ENCODE peak calls at places on chromosomes 16 and 17, in six cellular contexts. One of them, this sample, is unnamed.

GRCh38 chr17:74354123-74354522 is 7.5 kb downstream of the BTBD17 start:
- DNase-seq in left ventricle myocardium inferior: peak; percentile 45
- DNase-seq in HCT116: peak; percentile 74
- DNase-seq in lung: no peak
- DNase-seq in CD8-positive, alpha-beta T cell: peak; percentile 32
- DNase-seq in heart right ventricle: no peak
- DNase-seq in this sample: peak; percentile 22

GRCh38 chr17:76565728-76566612 is 19.7 kb downstream of the ST6GALNAC2 start:
- DNase-seq in left ventricle myocardium inferior: no peak
- DNase-seq in HCT116: no peak
- DNase-seq in lung: no peak
- DNase-seq in CD8-positive, alpha-beta T cell: no peak
- DNase-seq in heart right ventricle: no peak
- DNase-seq in this sample: no peak

GRCh38 chr17:17497845-17498520 is 1.8 kb upstream of the RASD1 start:
- DNase-seq in left ventricle myocardium inferior: no peak
- DNase-seq in HCT116: no peak
- DNase-seq in lung: no peak
- DNase-seq in CD8-positive, alpha-beta T cell: no peak
- DNase-seq in heart right ventricle: no peak
- DNase-seq in this sample: no peak

GRCh38 chr17:83151056-83151441 is 71.6 kb downstream of the METRNL start:
- DNase-seq in left ventricle myocardium inferior: no peak
- DNase-seq in HCT116: no peak
- DNase-seq in lung: no peak
- DNase-seq in CD8-positive, alpha-beta T cell: no peak
- DNase-seq in heart right ventricle: no peak
- DNase-seq in this sample: no peak

GRCh38 chr17:60959011-60959410 is 281.4 kb downstream of the BCAS3 start:
- DNase-seq in left ventricle myocardium inferior: no peak
- DNase-seq in HCT116: no peak
- DNase-seq in lung: no peak
- DNase-seq in CD8-positive, alpha-beta T cell: no peak
- DNase-seq in heart right ventricle: no peak
- DNase-seq in this sample: no peak

GRCh38 chr17:63399316-63399715 is 46.8 kb downstream of the CYB561 start:
- DNase-seq in left ventricle myocardium inferior: no peak
- DNase-seq in HCT116: no peak
- DNase-seq in lung: no peak
- DNase-seq in CD8-positive, alpha-beta T cell: no peak
- DNase-seq in heart right ventricle: no peak
- DNase-seq in this sample: no peak

GRCh38 chr17:17823433-17824118 is 13.2 kb downstream of the SREBF1 start:
- DNase-seq in left ventricle myocardium inferior: peak; percentile 86
- DNase-seq in HCT116: peak; percentile 56
- DNase-seq in lung: peak; percentile 83
- DNase-seq in CD8-positive, alpha-beta T cell: peak; percentile 80
- DNase-seq in heart right ventricle: peak; percentile 83
- DNase-seq in this sample: no peak

GRCh38 chr17:82679586-82680465 is 18.7 kb downstream of the RAB40B start:
- DNase-seq in left ventricle myocardium inferior: no peak
- DNase-seq in HCT116: no peak
- DNase-seq in lung: no peak
- DNase-seq in CD8-positive, alpha-beta T cell: no peak
- DNase-seq in heart right ventricle: no peak
- DNase-seq in this sample: no peak

GRCh38 chr16:14132696-14133048 is 61.6 kb downstream of the MRTFB start:
- DNase-seq in left ventricle myocardium inferior: no peak
- DNase-seq in HCT116: no peak
- DNase-seq in lung: no peak
- DNase-seq in CD8-positive, alpha-beta T cell: no peak
- DNase-seq in heart right ventricle: no peak
- DNase-seq in this sample: no peak

GRCh38 chr17:47953945-47954344 is 3.7 kb downstream of the PRR15L start:
- DNase-seq in left ventricle myocardium inferior: no peak
- DNase-seq in HCT116: no peak
- DNase-seq in lung: no peak
- DNase-seq in CD8-positive, alpha-beta T cell: no peak
- DNase-seq in heart right ventricle: no peak
- DNase-seq in this sample: no peak

GRCh38 chr17:79272220-79272619 is 197.6 kb downstream of the ENGASE start:
- DNase-seq in left ventricle myocardium inferior: no peak
- DNase-seq in HCT116: no peak
- DNase-seq in lung: no peak
- DNase-seq in CD8-positive, alpha-beta T cell: no peak
- DNase-seq in heart right ventricle: no peak
- DNase-seq in this sample: no peak

GRCh38 chr16:4539716-4540284 is 1.2 kb upstream of the CDIP1 start:
- DNase-seq in left ventricle myocardium inferior: no peak
- DNase-seq in HCT116: no peak
- DNase-seq in lung: no peak
- DNase-seq in CD8-positive, alpha-beta T cell: no peak
- DNase-seq in heart right ventricle: no peak
- DNase-seq in this sample: no peak

GRCh38 chr17:80468222-80468621 is 8.2 kb downstream of the NPTX1 start:
- DNase-seq in left ventricle myocardium inferior: no peak
- DNase-seq in HCT116: no peak
- DNase-seq in lung: no peak
- DNase-seq in CD8-positive, alpha-beta T cell: no peak
- DNase-seq in heart right ventricle: no peak
- DNase-seq in this sample: no peak

GRCh38 chr16:47687694-47688093 is 226.6 kb downstream of the PHKB start:
- DNase-seq in left ventricle myocardium inferior: no peak
- DNase-seq in HCT116: no peak
- DNase-seq in lung: no peak
- DNase-seq in CD8-positive, alpha-beta T cell: no peak
- DNase-seq in heart right ventricle: no peak
- DNase-seq in this sample: no peak

GRCh38 chr16:53040788-53041187 is 11.9 kb downstream of the CHD9NB start:
- DNase-seq in left ventricle myocardium inferior: no peak
- DNase-seq in HCT116: no peak
- DNase-seq in lung: no peak
- DNase-seq in CD8-positive, alpha-beta T cell: no peak
- DNase-seq in heart right ventricle: no peak
- DNase-seq in this sample: no peak

GRCh38 chr17:48570325-48571023 is 7.7 kb downstream of the HOXB4 start:
- DNase-seq in left ventricle myocardium inferior: no peak
- DNase-seq in HCT116: no peak
- DNase-seq in lung: no peak
- DNase-seq in CD8-positive, alpha-beta T cell: no peak
- DNase-seq in heart right ventricle: no peak
- DNase-seq in this sample: no peak

DNA sequence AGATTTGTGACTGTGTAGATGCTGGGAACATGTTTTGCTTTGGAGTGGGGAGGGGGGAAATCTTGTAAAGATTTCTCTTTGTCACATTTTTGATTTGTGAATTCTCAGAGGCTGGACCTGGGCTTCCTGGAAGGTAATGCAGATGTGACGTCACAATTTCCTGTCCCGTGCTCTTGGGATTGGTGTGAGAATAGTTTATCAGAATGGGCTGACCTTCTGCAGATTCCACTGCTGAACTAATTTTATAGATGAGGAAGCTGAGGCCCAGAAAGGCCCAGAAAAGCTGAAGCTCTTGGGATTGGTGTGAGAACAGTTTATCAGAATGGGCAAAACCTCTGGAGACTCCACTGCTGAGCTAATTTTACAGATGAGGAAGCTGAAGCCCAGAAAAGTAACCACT is 34.0 kb downstream of the HS3ST3B1 start:
- DNase-seq in left ventricle myocardium inferior: no peak
- DNase-seq in HCT116: no peak
- DNase-seq in lung: no peak
- DNase-seq in CD8-positive, alpha-beta T cell: no peak
- DNase-seq in heart right ventricle: peak; percentile 20
- DNase-seq in this sample: no peak
- H3K4me1 ChIP-seq in left ventricle myocardium inferior: peaks cover 23% of the 10 kb centered on the region
- H3K4me1 ChIP-seq in HCT116: no peaks in the 10 kb centered on the region
- H3K4me1 ChIP-seq in lung: peaks cover 2% of the 10 kb centered on the region
- H3K4me1 ChIP-seq in CD8-positive, alpha-beta T cell: peaks cover 56% of the 10 kb centered on the region
- H3K4me1 ChIP-seq in heart right ventricle: peaks cover 34% of the 10 kb centered on the region
- H3K4me1 ChIP-seq in this sample: no peaks in the 10 kb centered on the region

DNA sequence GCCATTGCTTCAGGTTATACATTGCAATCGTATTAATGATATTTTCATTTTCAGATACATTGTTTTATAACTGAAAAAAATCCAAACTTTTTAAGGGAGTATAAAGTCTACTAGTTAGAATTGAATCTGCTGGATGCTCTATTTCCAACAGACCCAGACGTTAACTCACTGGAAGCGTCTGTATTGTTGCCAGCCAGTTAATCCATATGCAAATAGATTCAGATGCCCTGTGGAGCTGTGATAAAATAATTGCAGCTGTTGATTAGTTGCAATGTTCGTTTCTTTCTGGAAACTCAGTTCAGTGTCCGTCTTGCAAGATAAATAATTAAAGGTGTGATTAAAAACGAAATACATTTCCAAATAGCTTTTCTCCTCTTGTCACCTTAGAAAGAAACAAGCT is 5.1 kb upstream of the GNA13 start:
- DNase-seq in left ventricle myocardium inferior: no peak
- DNase-seq in HCT116: no peak
- DNase-seq in lung: no peak
- DNase-seq in CD8-positive, alpha-beta T cell: no peak
- DNase-seq in heart right ventricle: no peak
- DNase-seq in this sample: no peak
- H3K4me1 ChIP-seq in left ventricle myocardium inferior: peaks cover 42% of the 10 kb centered on the region
- H3K4me1 ChIP-seq in HCT116: peaks cover 28% of the 10 kb centered on the region
- H3K4me1 ChIP-seq in lung: peaks cover 11% of the 10 kb centered on the region
- H3K4me1 ChIP-seq in CD8-positive, alpha-beta T cell: no peaks in the 10 kb centered on the region
- H3K4me1 ChIP-seq in heart right ventricle: peaks cover 62% of the 10 kb centered on the region
- H3K4me1 ChIP-seq in this sample: peaks cover 9% of the 10 kb centered on the region

GRCh38 chr16:70480127-70481105 is 26.0 kb downstream of the FCSK start:
- DNase-seq in left ventricle myocardium inferior: no peak
- DNase-seq in HCT116: no peak
- DNase-seq in lung: no peak
- DNase-seq in CD8-positive, alpha-beta T cell: no peak
- DNase-seq in heart right ventricle: no peak
- DNase-seq in this sample: no peak

GRCh38 chr16:70483426-70483825 is 29.0 kb downstream of the FCSK start:
- DNase-seq in left ventricle myocardium inferior: no peak
- DNase-seq in HCT116: no peak
- DNase-seq in lung: no peak
- DNase-seq in CD8-positive, alpha-beta T cell: no peak
- DNase-seq in heart right ventricle: no peak
- DNase-seq in this sample: no peak

GRCh38 chr16:70481929-70482536 is 27.6 kb downstream of the FCSK start:
- DNase-seq in left ventricle myocardium inferior: no peak
- DNase-seq in HCT116: no peak
- DNase-seq in lung: no peak
- DNase-seq in CD8-positive, alpha-beta T cell: no peak
- DNase-seq in heart right ventricle: no peak
- DNase-seq in this sample: no peak

GRCh38 chr16:70484867-70485266 is 30.5 kb downstream of the FCSK start:
- DNase-seq in left ventricle myocardium inferior: no peak
- DNase-seq in HCT116: no peak
- DNase-seq in lung: no peak
- DNase-seq in CD8-positive, alpha-beta T cell: no peak
- DNase-seq in heart right ventricle: no peak
- DNase-seq in this sample: no peak

GRCh38 chr16:70482624-70483023 is 28.2 kb downstream of the FCSK start:
- DNase-seq in left ventricle myocardium inferior: no peak
- DNase-seq in HCT116: no peak
- DNase-seq in lung: no peak
- DNase-seq in CD8-positive, alpha-beta T cell: no peak
- DNase-seq in heart right ventricle: no peak
- DNase-seq in this sample: no peak
- H3K4me1 ChIP-seq in left ventricle myocardium inferior: peaks cover 28% of the 10 kb centered on the region
- H3K4me1 ChIP-seq in HCT116: peaks cover 7% of the 10 kb centered on the region
- H3K4me1 ChIP-seq in lung: peaks cover 6% of the 10 kb centered on the region
- H3K4me1 ChIP-seq in CD8-positive, alpha-beta T cell: peaks cover 4% of the 10 kb centered on the region
- H3K4me1 ChIP-seq in heart right ventricle: peaks cover 22% of the 10 kb centered on the region
- H3K4me1 ChIP-seq in this sample: no peaks in the 10 kb centered on the region

GRCh38 chr17:2059125-2059836 is 4.4 kb downstream of the HIC1 start:
- DNase-seq in left ventricle myocardium inferior: no peak
- DNase-seq in HCT116: no peak
- DNase-seq in lung: no peak
- DNase-seq in CD8-positive, alpha-beta T cell: no peak
- DNase-seq in heart right ventricle: no peak
- DNase-seq in this sample: no peak

GRCh38 chr17:2057130-2057713 is 2.3 kb downstream of the HIC1 start:
- DNase-seq in left ventricle myocardium inferior: no peak
- DNase-seq in HCT116: no peak
- DNase-seq in lung: no peak
- DNase-seq in CD8-positive, alpha-beta T cell: no peak
- DNase-seq in heart right ventricle: no peak
- DNase-seq in this sample: no peak

GRCh38 chr17:2056221-2057129 is 1.6 kb downstream of the HIC1 start:
- DNase-seq in left ventricle myocardium inferior: no peak
- DNase-seq in HCT116: no peak
- DNase-seq in lung: no peak
- DNase-seq in CD8-positive, alpha-beta T cell: peak; percentile 57
- DNase-seq in heart right ventricle: no peak
- DNase-seq in this sample: no peak

GRCh38 chr17:2058521-2059124 is 3.7 kb downstream of the HIC1 start:
- DNase-seq in left ventricle myocardium inferior: peak; percentile 85
- DNase-seq in HCT116: no peak
- DNase-seq in lung: peak; percentile 79
- DNase-seq in CD8-positive, alpha-beta T cell: peak; percentile 75
- DNase-seq in heart right ventricle: peak; percentile 80
- DNase-seq in this sample: no peak

DNA sequence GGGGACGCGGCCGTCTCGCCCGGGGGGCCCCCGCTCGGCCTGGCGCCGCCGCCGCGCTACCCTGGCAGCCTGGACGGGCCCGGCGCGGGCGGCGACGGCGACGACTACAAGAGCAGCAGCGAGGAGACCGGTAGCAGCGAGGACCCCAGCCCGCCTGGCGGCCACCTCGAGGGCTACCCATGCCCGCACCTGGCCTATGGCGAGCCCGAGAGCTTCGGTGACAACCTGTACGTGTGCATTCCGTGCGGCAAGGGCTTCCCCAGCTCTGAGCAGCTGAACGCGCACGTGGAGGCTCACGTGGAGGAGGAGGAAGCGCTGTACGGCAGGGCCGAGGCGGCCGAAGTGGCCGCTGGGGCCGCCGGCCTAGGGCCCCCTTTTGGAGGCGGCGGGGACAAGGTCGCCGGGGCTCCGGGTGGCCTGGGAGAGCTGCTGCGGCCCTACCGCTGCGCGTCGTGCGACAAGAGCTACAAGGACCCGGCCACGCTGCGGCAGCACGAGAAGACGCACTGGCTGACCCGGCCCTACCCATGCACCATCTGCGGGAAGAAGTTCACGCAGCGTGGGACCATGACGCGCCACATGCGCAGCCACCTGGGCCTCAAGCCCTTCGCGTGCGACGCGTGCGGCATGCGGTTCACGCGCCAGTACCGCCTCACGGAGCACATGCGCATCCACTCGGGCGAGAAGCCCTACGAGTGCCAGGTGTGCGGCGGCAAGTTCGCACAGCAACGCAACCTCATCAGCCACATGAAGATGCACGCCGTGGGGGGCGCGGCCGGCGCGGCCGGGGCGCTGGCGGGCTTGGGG is 3.0 kb downstream of the HIC1 start:
- DNase-seq in left ventricle myocardium inferior: no peak
- DNase-seq in HCT116: no peak
- DNase-seq in lung: no peak
- DNase-seq in CD8-positive, alpha-beta T cell: peak; percentile 23
- DNase-seq in heart right ventricle: no peak
- DNase-seq in this sample: no peak
- H3K4me1 ChIP-seq in left ventricle myocardium inferior: peaks cover 92% of the 10 kb centered on the region
- H3K4me1 ChIP-seq in HCT116: peaks cover 21% of the 10 kb centered on the region
- H3K4me1 ChIP-seq in lung: peaks cover 31% of the 10 kb centered on the region
- H3K4me1 ChIP-seq in CD8-positive, alpha-beta T cell: peaks cover 46% of the 10 kb centered on the region
- H3K4me1 ChIP-seq in heart right ventricle: peaks cover 78% of the 10 kb centered on the region
- H3K4me1 ChIP-seq in this sample: no peaks in the 10 kb centered on the region

GRCh38 chr16:28265822-28266221 is 26.5 kb upstream of the SBK1 start:
- DNase-seq in left ventricle myocardium inferior: no peak
- DNase-seq in HCT116: no peak
- DNase-seq in lung: no peak
- DNase-seq in CD8-positive, alpha-beta T cell: no peak
- DNase-seq in heart right ventricle: no peak
- DNase-seq in this sample: no peak
- H3K4me1 ChIP-seq in left ventricle myocardium inferior: peaks cover 29% of the 10 kb centered on the region
- H3K4me1 ChIP-seq in HCT116: peaks cover 8% of the 10 kb centered on the region
- H3K4me1 ChIP-seq in lung: no peaks in the 10 kb centered on the region
- H3K4me1 ChIP-seq in CD8-positive, alpha-beta T cell: peaks cover 10% of the 10 kb centered on the region
- H3K4me1 ChIP-seq in heart right ventricle: no peaks in the 10 kb centered on the region
- H3K4me1 ChIP-seq in this sample: no peaks in the 10 kb centered on the region

This sample was measured in Panc1.